ENCODE peak calls at places on chromosomes 3 and 15, in four cellular contexts. P is T1000; W is activated T-helper 1 cell treated with anti-CD3 and anti-CD28 coated beads, Interleukin-2, amount 50 U/mL, for 16 hours; O is NCI-H69. C is an unnamed sample.

GRCh38 chr3:29515451-29515850 is 234.6 kb downstream of the RBMS3 start:
- DNase-seq in O (no peak), P (no peak), W (no peak), C (no peak)

GRCh38 chr3:31300802-31301443 is 231.8 kb upstream of the STT3B start:
- DNase-seq in O (peak; percentile 79), P (no peak), W (no peak), C (no peak)

GRCh38 chr15:70474367-70474681 is 289.0 kb downstream of the UACA start:
- DNase-seq in W (no peak), P (no peak), O (no peak), C (no peak)

GRCh38 chr3:184663756-184664155 is 48.1 kb downstream of the MAGEF1 start:
- DNase-seq in O (peak; percentile 91), W (no peak), P (no peak), C (no peak)

GRCh38 chr15:55194246-55194645 is 2.5 kb downstream of the RSL24D1 start:
- DNase-seq in W (no peak), O (no peak), P (no peak), C (no peak)

GRCh38 chr15:99153026-99153535 is 48.2 kb downstream of the SYNM start:
- DNase-seq in O (no peak), P (no peak), W (no peak), C (no peak)

GRCh38 chr3:176286456-176287115 is 910.7 kb downstream of the TBL1XR1 start:
- DNase-seq in O (no peak), P (no peak), W (no peak), C (no peak)

GRCh38 chr3:25155696-25156471 is 272.2 kb upstream of the RARB start:
- DNase-seq in O (peak; percentile 92), P (no peak), W (no peak), C (no peak)

GRCh38 chr3:37315669-37316068 is 141.3 kb upstream of the LRRFIP2 start:
- DNase-seq in W (no peak), O (no peak), P (no peak), C (no peak)